ENCODE peak calls at places on chromosome 14, in five cellular contexts. B is neural progenitor cell, U is type B pancreatic cell, A is astrocyte of the cerebellum, J is dorsolateral prefrontal cortex. I is an unnamed sample.

GRCh38 chr14:81200041-81200440 is 20.7 kb downstream of the GTF2A1 start:
- DNase-seq in U (no peak), B (no peak), A (no peak), J (no peak), I (no peak)

GRCh38 chr14:64938972-64939816 is 3.4 kb downstream of the GPX2 start:
- DNase-seq in J (no peak), B (no peak), U (no peak), A (no peak), I (no peak)

GRCh38 chr14:99792551-99793212 is 531 bp upstream of the EML1 start:
- DNase-seq in A (no peak), U (no peak), J (peak), B (peak), I (no peak)

GRCh38 chr14:36430169-36430568 is 89.9 kb downstream of the NKX2-1 start:
- DNase-seq in J (no peak), U (no peak), A (no peak), B (no peak), I (no peak)

GRCh38 chr14:71320734-71321555 is 413.7 kb downstream of the PCNX1 start:
- DNase-seq in J (peak), A (no peak), U (peak), B (peak), I (peak)

GRCh38 chr14:45091696-45092095 is 7.8 kb downstream of the PRPF39 start:
- DNase-seq in B (no peak), J (no peak), U (no peak), A (no peak), I (no peak)

GRCh38 chr14:74240794-74241610 is 1.8 kb downstream of the VSX2 start:
- DNase-seq in A (no peak), J (no peak), B (peak), U (no peak), I (no peak)

GRCh38 chr14:21070610-21071224 is 613 bp downstream of the ARHGEF40 start:
- DNase-seq in A (no peak), B (peak), U (no peak), J (no peak), I (no peak)

GRCh38 chr14:22918519-22918808 is 485 bp downstream of the RBM23 start:
- DNase-seq in B (no peak), A (no peak), J (peak), U (no peak), I (no peak)

GRCh38 chr14:64645220-64645891 is 58.9 kb upstream of the PLEKHG3 start:
- DNase-seq in J (no peak), U (no peak), A (peak), B (peak), I (no peak)

GRCh38 chr14:104519721-104520120 is 59.8 kb upstream of the C14orf180 start:
- DNase-seq in U (peak), B (no peak), A (no peak), J (no peak), I (no peak)

GRCh38 chr14:46887144-46887543 is 235.6 kb upstream of the RPL10L start:
- DNase-seq in J (no peak), A (no peak), B (no peak), U (no peak), I (no peak)

GRCh38 chr14:99809864-99810854 is 16.9 kb downstream of the EML1 start:
- DNase-seq in J (no peak), A (no peak), U (no peak), B (no peak), I (no peak)

GRCh38 chr14:35687335-35687939 is 121.7 kb downstream of the RALGAPA1 start:
- DNase-seq in U (no peak), J (no peak), A (peak), B (peak), I (no peak)

GRCh38 chr14:105138551-105139111 is 29.9 kb downstream of the JAG2 start:
- DNase-seq in J (no peak), B (no peak), A (no peak), U (no peak), I (no peak)

GRCh38 chr14:24307575-24308341 is at the start of gene CIDEB:
- DNase-seq in B (peak), J (peak), A (peak), U (no peak), I (peak)

GRCh38 chr14:95862243-95862642 is 14.4 kb upstream of the TUNAR start:
- DNase-seq in A (no peak), B (peak), J (no peak), U (no peak), I (no peak)

GRCh38 chr14:75249251-75249957 is 29.2 kb upstream of the FOS start:
- DNase-seq in A (no peak), U (no peak), J (no peak), B (peak), I (no peak)

GRCh38 chr14:84959796-84960515 is 570.0 kb upstream of the FLRT2 start:
- DNase-seq in J (no peak), B (no peak), A (no peak), U (no peak), I (no peak)

GRCh38 chr14:93426750-93427149 is 4.0 kb upstream of the UNC79 start:
- DNase-seq in A (no peak), J (no peak), U (no peak), B (no peak), I (no peak)
- TF ChIP-seq CTCF in A (no peak), J (no peak), U (no peak), B (no peak), I (no peak)

DNA sequence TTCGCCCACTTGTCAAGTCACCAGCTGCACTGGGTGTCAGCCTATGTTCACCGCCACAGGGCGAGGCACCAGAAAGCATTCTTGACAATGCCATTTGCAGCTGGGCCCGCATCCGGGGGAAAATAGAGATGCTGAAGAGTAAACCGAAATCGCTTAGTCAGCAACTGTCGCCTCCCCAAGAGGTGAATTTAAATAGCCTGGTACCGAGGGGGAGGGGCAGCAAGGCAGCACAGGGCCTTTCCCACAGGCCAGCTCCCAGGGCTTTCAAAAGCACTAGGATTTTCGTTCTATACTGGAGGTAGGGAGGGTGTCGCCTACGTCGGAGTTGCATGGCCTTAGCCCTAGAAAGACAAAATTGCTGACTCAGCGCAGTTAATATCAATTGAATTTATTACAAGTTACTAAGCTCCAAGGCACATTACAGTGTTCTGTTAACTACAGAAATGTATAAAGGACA is 4.3 kb downstream of the IRF2BPL start:
- DNase-seq in B (peak), U (no peak), A (no peak), J (no peak), I (no peak)
- TF ChIP-seq CTCF in B (no peak), U (no peak), A (no peak), J (no peak), I (no peak)

GRCh38 chr14:73027546-73027945 is 640 bp upstream of the ZFYVE1 start:
- DNase-seq in U (no peak), A (no peak), J (no peak), B (no peak), I (no peak)

GRCh38 chr14:73026243-73026844 is 562 bp downstream of the ZFYVE1 start:
- DNase-seq in U (no peak), A (no peak), B (no peak), J (no peak), I (no peak)

GRCh38 chr14:73027984-73028383 is 1.1 kb upstream of the ZFYVE1 start:
- DNase-seq in J (no peak), B (no peak), A (no peak), U (no peak), I (no peak)

GRCh38 chr14:73026845-73027542 is at the start of gene ZFYVE1:
- DNase-seq in A (peak), J (peak), U (peak), B (peak), I (peak)

GRCh38 chr14:73025544-73025943 is 1.4 kb downstream of the ZFYVE1 start:
- DNase-seq in J (no peak), A (peak), U (no peak), B (no peak), I (no peak)
- TF ChIP-seq CTCF in J (no peak), A (no peak), U (no peak), B (no peak), I (no peak)

DNA sequence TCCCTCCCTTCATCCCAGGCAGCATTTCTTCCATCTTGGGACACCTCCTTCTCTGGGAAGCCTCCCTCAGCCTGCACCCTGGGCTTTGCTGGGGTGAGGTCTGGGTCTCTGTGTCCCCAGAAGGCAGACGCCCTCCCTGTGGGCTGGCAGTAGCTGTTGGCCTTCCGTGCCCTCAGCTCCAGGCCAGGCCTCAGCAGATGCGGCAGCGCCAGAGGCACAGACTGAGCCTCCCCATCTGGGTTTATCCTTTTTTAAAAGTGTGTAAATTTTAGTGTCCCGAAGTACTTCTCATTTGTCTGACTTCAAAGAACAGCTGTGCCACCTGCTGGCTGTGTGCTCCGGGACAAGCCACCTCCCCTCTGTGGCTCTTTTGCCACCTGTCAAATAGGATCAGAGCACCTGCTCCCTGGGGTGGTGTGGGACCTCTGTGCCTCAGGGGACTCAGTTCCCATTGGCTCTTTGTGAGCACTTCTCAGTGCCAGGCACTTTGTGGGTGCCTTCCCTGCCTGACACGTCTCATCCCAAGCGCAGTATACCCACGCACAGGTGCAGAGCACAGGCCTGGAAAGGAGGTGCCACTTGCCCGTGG is 11.1 kb downstream of the EXOC3L4 start:
- DNase-seq in A (no peak), U (no peak), B (no peak), J (no peak), I (no peak)
- TF ChIP-seq CTCF in A (no peak), U (no peak), B (no peak), J (no peak), I (no peak)

GRCh38 chr14:87896393-87897380 is 96.3 kb downstream of the GALC start:
- DNase-seq in B (peak), A (peak), U (no peak), J (no peak), I (no peak)
- TF ChIP-seq CTCF in B (peak), A (peak), U (peak), J (peak), I (peak)

DNA sequence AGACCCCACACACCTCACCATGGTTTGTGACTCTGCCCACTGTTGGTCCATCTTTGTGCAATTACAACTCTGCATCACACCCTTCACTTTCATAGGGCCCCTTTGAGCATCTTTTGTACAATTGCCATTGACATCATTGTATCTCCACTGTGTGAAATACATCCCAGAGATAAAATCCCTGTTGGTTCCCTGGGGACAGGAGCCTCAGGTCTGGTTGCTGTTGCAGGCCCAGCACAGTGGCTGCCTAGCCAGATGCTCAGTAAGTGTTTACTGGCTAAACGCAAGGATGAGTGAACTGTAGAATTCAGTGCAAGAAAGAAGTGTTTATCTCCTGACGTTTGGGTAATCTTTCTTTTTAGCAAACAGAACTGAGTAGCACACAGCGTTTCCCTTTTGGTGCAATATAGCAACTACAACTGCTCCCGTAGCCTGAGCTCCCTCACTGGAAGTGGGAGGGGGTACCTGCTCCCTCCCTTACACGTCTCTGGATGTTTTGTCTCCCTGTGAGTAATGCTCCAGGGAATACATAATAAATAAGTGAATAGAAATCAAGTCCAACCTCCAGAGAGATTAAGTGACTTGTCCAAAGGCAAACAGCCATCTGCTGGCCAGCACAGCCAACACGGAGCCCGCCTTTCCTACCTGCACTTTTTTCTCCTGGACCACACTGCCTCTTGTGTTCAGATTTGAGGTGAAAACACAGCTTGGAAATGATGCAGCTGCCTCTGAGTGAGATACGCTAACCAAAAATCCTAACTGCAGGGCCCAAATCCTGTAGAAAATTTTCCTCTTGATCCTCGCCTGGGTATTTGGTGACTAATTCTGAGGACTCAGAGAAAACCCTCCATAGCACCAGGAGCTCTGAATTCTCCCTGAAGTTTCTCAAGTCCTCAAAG is 27.4 kb downstream of the GALNT16 start:
- DNase-seq in A (peak), U (no peak), B (peak), J (no peak), I (no peak)
- TF ChIP-seq CTCF in A (no peak), U (no peak), B (no peak), J (no peak), I (no peak)

DNA sequence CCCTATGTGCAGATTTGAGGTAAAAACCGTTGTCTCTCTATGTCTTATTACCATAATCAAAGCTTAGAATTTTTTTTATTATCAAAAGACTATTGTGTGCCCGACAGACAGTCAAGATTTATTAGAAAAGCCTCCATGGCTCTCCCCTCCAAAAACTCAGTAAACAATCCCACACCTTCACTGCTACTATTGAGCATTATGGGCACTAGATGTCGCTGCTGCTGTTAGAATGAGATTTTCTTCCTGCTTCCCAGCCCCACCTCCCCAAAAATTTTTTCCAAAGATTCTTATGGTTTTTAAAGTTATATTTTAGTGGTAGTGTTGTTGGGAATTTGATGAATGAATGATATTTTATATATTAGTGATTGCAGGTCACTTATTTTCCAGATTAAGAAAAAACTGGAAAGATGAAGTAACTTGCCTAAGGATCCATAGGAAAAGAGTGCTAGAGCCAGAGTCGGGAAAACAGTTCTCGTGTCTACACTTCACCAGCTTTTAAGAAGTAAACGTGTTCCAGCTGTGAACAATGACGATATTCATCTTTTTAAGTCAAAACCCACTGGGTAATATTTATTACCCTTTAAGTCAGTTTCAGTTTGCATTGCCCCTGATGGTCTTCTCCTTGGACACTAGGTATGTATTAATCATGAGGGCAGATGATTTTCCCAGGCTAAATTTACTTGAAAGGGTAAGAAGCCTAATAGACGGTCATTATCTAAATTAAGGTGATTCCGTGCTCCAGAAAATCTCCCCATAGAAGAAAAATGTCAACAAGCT is 12.2 kb upstream of the FOXG1 start:
- DNase-seq in B (peak), A (no peak), J (no peak), U (no peak), I (no peak)
- TF ChIP-seq CTCF in B (peak), A (peak), J (peak), U (peak), I (peak)

DNA sequence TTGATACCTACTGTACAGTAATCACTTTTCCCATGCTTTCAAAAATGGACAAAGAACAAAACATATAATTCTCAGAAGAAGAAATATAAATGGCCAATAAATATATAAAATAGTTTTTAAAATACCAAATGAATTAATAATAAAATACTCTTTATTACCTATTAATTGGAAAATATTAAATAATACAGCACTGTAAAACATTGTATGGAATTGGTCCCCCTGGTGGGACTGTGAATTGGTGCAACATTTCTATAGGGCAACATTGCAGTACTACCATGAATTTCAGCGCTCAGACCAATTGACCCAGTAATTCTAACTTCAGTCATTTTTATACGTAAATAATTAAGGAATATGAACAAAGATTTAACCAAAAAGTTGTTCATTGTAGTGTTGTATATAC is 162.6 kb downstream of the PELI2 start:
- DNase-seq in U (no peak), B (no peak), J (no peak), A (no peak), I (no peak)
- TF ChIP-seq CTCF in U (peak), B (no peak), J (no peak), A (peak), I (peak)